ENCODE peak calls at places on chromosomes 12 and 14, in eight cellular contexts. One of them, this sample, is unnamed.

GRCh38 chr14:75946785-75947184 is 35.0 kb downstream of the TGFB3 start:
- DNase-seq in choroid plexus epithelial cell: no peak
- DNase-seq in GM06990: no peak
- DNase-seq in mammary epithelial cell: no peak
- DNase-seq in AG10803: no peak
- DNase-seq in cardiac fibroblast: no peak
- DNase-seq in fibroblast of the aortic adventitia: no peak
- DNase-seq in HL-60: no peak
- DNase-seq in this sample: no peak

GRCh38 chr14:105867961-105868599 is 341.7 kb downstream of the TMEM121 start:
- DNase-seq in GM06990: no peak
- DNase-seq in HL-60: no peak
- DNase-seq in choroid plexus epithelial cell: no peak
- DNase-seq in AG10803: no peak
- DNase-seq in mammary epithelial cell: no peak
- DNase-seq in cardiac fibroblast: no peak
- DNase-seq in fibroblast of the aortic adventitia: no peak
- DNase-seq in this sample: no peak

GRCh38 chr12:56838602-56839488 is 75.7 kb downstream of the HSD17B6 start:
- DNase-seq in GM06990: no peak
- DNase-seq in cardiac fibroblast: no peak
- DNase-seq in fibroblast of the aortic adventitia: peak
- DNase-seq in mammary epithelial cell: no peak
- DNase-seq in AG10803: no peak
- DNase-seq in HL-60: no peak
- DNase-seq in choroid plexus epithelial cell: peak
- DNase-seq in this sample: no peak

GRCh38 chr12:109302770-109303169 is 6.3 kb downstream of the FOXN4 start:
- DNase-seq in fibroblast of the aortic adventitia: no peak
- DNase-seq in choroid plexus epithelial cell: no peak
- DNase-seq in mammary epithelial cell: no peak
- DNase-seq in AG10803: no peak
- DNase-seq in cardiac fibroblast: no peak
- DNase-seq in GM06990: no peak
- DNase-seq in HL-60: no peak
- DNase-seq in this sample: no peak

GRCh38 chr12:89244536-89244935 is 107.8 kb downstream of the DUSP6 start:
- DNase-seq in AG10803: peak
- DNase-seq in choroid plexus epithelial cell: peak
- DNase-seq in mammary epithelial cell: no peak
- DNase-seq in GM06990: peak
- DNase-seq in fibroblast of the aortic adventitia: peak
- DNase-seq in cardiac fibroblast: peak
- DNase-seq in HL-60: no peak
- DNase-seq in this sample: peak

GRCh38 chr12:12718382-12718761 is 1.2 kb downstream of the CDKN1B start:
- DNase-seq in fibroblast of the aortic adventitia: peak
- DNase-seq in AG10803: no peak
- DNase-seq in mammary epithelial cell: no peak
- DNase-seq in HL-60: no peak
- DNase-seq in GM06990: no peak
- DNase-seq in cardiac fibroblast: peak
- DNase-seq in choroid plexus epithelial cell: peak
- DNase-seq in this sample: no peak

GRCh38 chr12:24561882-24562760 is 386.8 kb downstream of the BCAT1 start:
- DNase-seq in HL-60: no peak
- DNase-seq in fibroblast of the aortic adventitia: peak
- DNase-seq in AG10803: peak
- DNase-seq in cardiac fibroblast: peak
- DNase-seq in mammary epithelial cell: peak
- DNase-seq in GM06990: peak
- DNase-seq in choroid plexus epithelial cell: peak
- DNase-seq in this sample: peak

GRCh38 chr14:105169776-105170655 is 1.4 kb upstream of the JAG2 start:
- DNase-seq in fibroblast of the aortic adventitia: no peak
- DNase-seq in cardiac fibroblast: no peak
- DNase-seq in choroid plexus epithelial cell: no peak
- DNase-seq in GM06990: no peak
- DNase-seq in HL-60: no peak
- DNase-seq in AG10803: no peak
- DNase-seq in mammary epithelial cell: no peak
- DNase-seq in this sample: no peak

GRCh38 chr12:72889791-72890190 is 617.6 kb downstream of the TRHDE start:
- DNase-seq in fibroblast of the aortic adventitia: no peak
- DNase-seq in cardiac fibroblast: no peak
- DNase-seq in GM06990: no peak
- DNase-seq in choroid plexus epithelial cell: no peak
- DNase-seq in HL-60: no peak
- DNase-seq in AG10803: no peak
- DNase-seq in mammary epithelial cell: no peak
- DNase-seq in this sample: no peak

GRCh38 chr12:82203076-82203475 is 155.1 kb downstream of the CCDC59 start:
- DNase-seq in fibroblast of the aortic adventitia: no peak
- DNase-seq in choroid plexus epithelial cell: no peak
- DNase-seq in cardiac fibroblast: no peak
- DNase-seq in HL-60: no peak
- DNase-seq in AG10803: no peak
- DNase-seq in mammary epithelial cell: no peak
- DNase-seq in GM06990: no peak
- DNase-seq in this sample: no peak

GRCh38 chr12:44885902-44886301 is 9.8 kb upstream of the NELL2 start:
- DNase-seq in mammary epithelial cell: no peak
- DNase-seq in choroid plexus epithelial cell: no peak
- DNase-seq in AG10803: no peak
- DNase-seq in GM06990: no peak
- DNase-seq in HL-60: no peak
- DNase-seq in cardiac fibroblast: no peak
- DNase-seq in fibroblast of the aortic adventitia: no peak
- DNase-seq in this sample: no peak

GRCh38 chr14:103886304-103887169 is 39.2 kb upstream of the PPP1R13B start:
- DNase-seq in AG10803: no peak
- DNase-seq in cardiac fibroblast: peak
- DNase-seq in HL-60: no peak
- DNase-seq in choroid plexus epithelial cell: peak
- DNase-seq in mammary epithelial cell: no peak
- DNase-seq in fibroblast of the aortic adventitia: no peak
- DNase-seq in GM06990: no peak
- DNase-seq in this sample: no peak

GRCh38 chr12:57377103-57377840 is 53.6 kb downstream of the R3HDM2 start:
- DNase-seq in mammary epithelial cell: no peak
- DNase-seq in cardiac fibroblast: no peak
- DNase-seq in AG10803: no peak
- DNase-seq in fibroblast of the aortic adventitia: peak
- DNase-seq in HL-60: no peak
- DNase-seq in GM06990: no peak
- DNase-seq in choroid plexus epithelial cell: no peak
- DNase-seq in this sample: no peak

GRCh38 chr12:125340791-125341190 is 275.6 kb downstream of the AACS start:
- DNase-seq in AG10803: peak
- DNase-seq in GM06990: no peak
- DNase-seq in fibroblast of the aortic adventitia: peak
- DNase-seq in choroid plexus epithelial cell: peak
- DNase-seq in mammary epithelial cell: no peak
- DNase-seq in HL-60: no peak
- DNase-seq in cardiac fibroblast: peak
- DNase-seq in this sample: peak

GRCh38 chr12:125351788-125352187 is 286.6 kb downstream of the AACS start:
- DNase-seq in choroid plexus epithelial cell: no peak
- DNase-seq in fibroblast of the aortic adventitia: no peak
- DNase-seq in HL-60: no peak
- DNase-seq in cardiac fibroblast: no peak
- DNase-seq in mammary epithelial cell: no peak
- DNase-seq in GM06990: no peak
- DNase-seq in AG10803: no peak
- DNase-seq in this sample: no peak

GRCh38 chr12:125343649-125344048 is 278.4 kb downstream of the AACS start:
- DNase-seq in choroid plexus epithelial cell: no peak
- DNase-seq in fibroblast of the aortic adventitia: no peak
- DNase-seq in mammary epithelial cell: no peak
- DNase-seq in GM06990: no peak
- DNase-seq in cardiac fibroblast: no peak
- DNase-seq in AG10803: no peak
- DNase-seq in HL-60: no peak
- DNase-seq in this sample: no peak

GRCh38 chr12:125341422-125341821 is 276.2 kb downstream of the AACS start:
- DNase-seq in fibroblast of the aortic adventitia: no peak
- DNase-seq in HL-60: no peak
- DNase-seq in AG10803: no peak
- DNase-seq in mammary epithelial cell: no peak
- DNase-seq in cardiac fibroblast: no peak
- DNase-seq in choroid plexus epithelial cell: no peak
- DNase-seq in GM06990: no peak
- DNase-seq in this sample: no peak

DNA sequence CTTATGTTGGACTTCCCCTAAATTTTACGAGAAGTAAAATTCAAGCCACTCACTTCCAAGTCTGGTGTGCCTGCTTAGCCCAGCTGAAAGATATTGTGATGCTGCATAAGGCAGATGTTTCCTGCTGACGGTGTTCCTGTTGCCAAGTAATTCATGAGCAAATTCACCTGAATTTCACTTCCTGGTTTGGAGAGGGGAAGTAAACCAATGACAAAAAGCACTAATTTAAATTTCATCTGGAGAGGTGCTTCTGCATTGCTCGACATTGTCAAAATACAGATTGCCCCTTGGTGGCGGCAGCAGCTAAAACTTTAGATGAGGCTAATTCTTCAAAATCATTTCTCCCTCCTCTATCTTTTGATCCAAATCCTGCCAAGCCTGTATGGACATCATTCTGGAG is 281.1 kb downstream of the AACS start:
- DNase-seq in GM06990: no peak
- DNase-seq in HL-60: no peak
- DNase-seq in AG10803: no peak
- DNase-seq in mammary epithelial cell: no peak
- DNase-seq in cardiac fibroblast: no peak
- DNase-seq in fibroblast of the aortic adventitia: peak
- DNase-seq in choroid plexus epithelial cell: no peak
- DNase-seq in this sample: peak
- TF ChIP-seq CTCF in GM06990: no peak
- TF ChIP-seq CTCF in HL-60: no peak
- TF ChIP-seq CTCF in AG10803: no peak
- TF ChIP-seq CTCF in mammary epithelial cell: no peak
- TF ChIP-seq CTCF in cardiac fibroblast: no peak
- TF ChIP-seq CTCF in fibroblast of the aortic adventitia: peak
- TF ChIP-seq CTCF in choroid plexus epithelial cell: no peak
- TF ChIP-seq CTCF in this sample: no peak

DNA sequence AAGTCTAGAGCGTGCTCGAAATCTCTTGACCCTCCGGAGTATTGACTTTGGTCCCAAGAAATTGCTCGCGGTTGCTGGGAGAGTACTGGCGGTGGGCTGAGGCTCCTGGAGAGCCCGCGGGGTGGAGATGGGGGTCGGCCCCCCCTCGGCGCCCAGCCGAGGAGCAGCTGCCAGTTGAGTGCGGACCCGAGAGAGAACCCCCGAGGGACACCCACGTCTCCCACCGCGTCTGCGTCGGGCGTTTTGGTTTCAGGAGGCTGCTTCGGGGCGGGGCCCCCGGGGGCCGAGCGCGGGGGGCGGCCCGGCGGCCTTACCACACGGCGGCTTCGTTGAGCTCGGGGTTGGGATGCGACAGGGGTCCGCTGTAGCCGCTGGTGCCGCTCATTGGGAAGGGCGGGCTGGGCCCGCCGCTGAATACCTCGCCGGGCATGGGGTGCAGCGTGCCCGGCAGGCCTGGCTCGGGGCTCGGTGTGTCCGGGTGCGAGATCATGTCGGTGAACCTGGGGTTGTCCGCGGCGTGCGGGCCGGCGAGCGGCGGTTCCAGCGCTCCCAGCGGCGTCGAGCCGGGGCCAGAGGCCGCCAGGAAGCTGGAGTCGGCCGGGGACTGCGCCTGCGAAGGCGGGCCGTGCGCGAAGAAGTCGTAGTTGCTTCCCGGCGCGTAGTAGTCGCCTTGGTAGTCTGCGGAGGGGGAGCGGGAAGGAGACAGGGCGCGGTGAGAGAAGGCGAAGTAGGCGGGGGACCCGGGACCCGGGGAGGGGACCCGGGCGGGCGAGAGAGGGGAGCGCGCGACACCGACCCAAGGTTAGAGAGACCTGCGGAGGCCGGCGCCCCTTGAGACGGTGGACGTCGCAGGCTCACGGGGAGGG is 8.6 kb downstream of the LHX5 start:
- DNase-seq in mammary epithelial cell: no peak
- DNase-seq in HL-60: no peak
- DNase-seq in GM06990: no peak
- DNase-seq in AG10803: no peak
- DNase-seq in fibroblast of the aortic adventitia: no peak
- DNase-seq in cardiac fibroblast: no peak
- DNase-seq in choroid plexus epithelial cell: no peak
- DNase-seq in this sample: no peak
- H3K4me3 ChIP-seq in mammary epithelial cell: no peak
- H3K4me3 ChIP-seq in HL-60: no peak
- H3K4me3 ChIP-seq in GM06990: no peak
- H3K4me3 ChIP-seq in AG10803: no peak
- H3K4me3 ChIP-seq in fibroblast of the aortic adventitia: no peak
- H3K4me3 ChIP-seq in cardiac fibroblast: no peak
- H3K4me3 ChIP-seq in choroid plexus epithelial cell: no peak
- H3K4me3 ChIP-seq in this sample: no peak

GRCh38 chr14:63993992-63994391 is 141.2 kb downstream of the SYNE2 start:
- DNase-seq in GM06990: no peak
- DNase-seq in fibroblast of the aortic adventitia: peak
- DNase-seq in mammary epithelial cell: peak
- DNase-seq in choroid plexus epithelial cell: peak
- DNase-seq in HL-60: no peak
- DNase-seq in cardiac fibroblast: peak
- DNase-seq in AG10803: no peak
- DNase-seq in this sample: no peak
- TF ChIP-seq CTCF in GM06990: peak
- TF ChIP-seq CTCF in fibroblast of the aortic adventitia: peak
- TF ChIP-seq CTCF in mammary epithelial cell: peak
- TF ChIP-seq CTCF in choroid plexus epithelial cell: peak
- TF ChIP-seq CTCF in HL-60: no peak
- TF ChIP-seq CTCF in cardiac fibroblast: peak
- TF ChIP-seq CTCF in AG10803: peak
- TF ChIP-seq CTCF in this sample: no peak

GRCh38 chr12:48788522-48788851 is 402 bp downstream of the ADCY6 start:
- DNase-seq in fibroblast of the aortic adventitia: no peak
- DNase-seq in mammary epithelial cell: no peak
- DNase-seq in AG10803: no peak
- DNase-seq in cardiac fibroblast: no peak
- DNase-seq in GM06990: no peak
- DNase-seq in choroid plexus epithelial cell: no peak
- DNase-seq in HL-60: no peak
- DNase-seq in this sample: no peak

GRCh38 chr12:48786591-48787544 is 2.0 kb downstream of the ADCY6 start:
- DNase-seq in HL-60: no peak
- DNase-seq in mammary epithelial cell: no peak
- DNase-seq in cardiac fibroblast: peak
- DNase-seq in AG10803: no peak
- DNase-seq in fibroblast of the aortic adventitia: peak
- DNase-seq in GM06990: no peak
- DNase-seq in choroid plexus epithelial cell: no peak
- DNase-seq in this sample: no peak

GRCh38 chr12:48788852-48789775 is at the start of gene ADCY6:
- DNase-seq in cardiac fibroblast: peak
- DNase-seq in AG10803: peak
- DNase-seq in GM06990: no peak
- DNase-seq in choroid plexus epithelial cell: peak
- DNase-seq in fibroblast of the aortic adventitia: peak
- DNase-seq in mammary epithelial cell: peak
- DNase-seq in HL-60: no peak
- DNase-seq in this sample: peak

GRCh38 chr12:48787791-48788521 is 933 bp downstream of the ADCY6 start:
- DNase-seq in choroid plexus epithelial cell: no peak
- DNase-seq in fibroblast of the aortic adventitia: no peak
- DNase-seq in cardiac fibroblast: no peak
- DNase-seq in GM06990: no peak
- DNase-seq in AG10803: peak
- DNase-seq in mammary epithelial cell: no peak
- DNase-seq in HL-60: no peak
- DNase-seq in this sample: no peak

GRCh38 chr12:48789858-48790326 is 1.0 kb upstream of the ADCY6 start:
- DNase-seq in mammary epithelial cell: no peak
- DNase-seq in GM06990: no peak
- DNase-seq in AG10803: no peak
- DNase-seq in HL-60: no peak
- DNase-seq in fibroblast of the aortic adventitia: no peak
- DNase-seq in choroid plexus epithelial cell: no peak
- DNase-seq in cardiac fibroblast: no peak
- DNase-seq in this sample: no peak
- H3K4me3 ChIP-seq in mammary epithelial cell: no peak
- H3K4me3 ChIP-seq in GM06990: no peak
- H3K4me3 ChIP-seq in AG10803: peak
- H3K4me3 ChIP-seq in HL-60: no peak
- H3K4me3 ChIP-seq in fibroblast of the aortic adventitia: peak
- H3K4me3 ChIP-seq in choroid plexus epithelial cell: peak
- H3K4me3 ChIP-seq in cardiac fibroblast: no peak
- H3K4me3 ChIP-seq in this sample: no peak

This sample was measured in NB4.